ENCODE peak calls at places on chromosome 2, in four cellular contexts. L, O, B and U are unnamed samples. For H3K4me1, the result is how much of the 10 kb centered on the place peaks cover.

GRCh38 chr2:240603846-240604245 is 17.3 kb downstream of the CAPN10 start:
- DNase-seq in L (no peak), O (peak), B (peak), U (no peak)

GRCh38 chr2:20604957-20605381 is 45.9 kb downstream of the HS1BP3 start:
- DNase-seq in L (no peak), O (peak), B (no peak), U (no peak)

GRCh38 chr2:139790807-139791206 is 1010.6 kb upstream of the NXPH2 start:
- DNase-seq in L (peak), O (no peak), B (no peak), U (no peak)

GRCh38 chr2:28617502-28618184 is 121.8 kb downstream of the PLB1 start:
- DNase-seq in L (no peak), O (no peak), B (no peak), U (no peak)

GRCh38 chr2:234433201-234433600 is 63.7 kb downstream of the ARL4C start:
- DNase-seq in L (no peak), O (no peak), B (no peak), U (no peak)

GRCh38 chr2:118812530-118812929 is 34.9 kb downstream of the EN1 start:
- DNase-seq in L (no peak), O (no peak), B (no peak), U (no peak)

GRCh38 chr2:216327447-216327846 is 44.8 kb downstream of the MARCHF4 start:
- DNase-seq in L (no peak), O (no peak), B (no peak), U (no peak)

GRCh38 chr2:85448840-85449588 is 30.5 kb downstream of the SH2D6 start:
- DNase-seq in L (no peak), O (no peak), B (no peak), U (no peak)

GRCh38 chr2:207760453-207760852 is 9.3 kb downstream of the FZD5 start:
- DNase-seq in L (no peak), O (no peak), B (no peak), U (no peak)

GRCh38 chr2:238567067-238567855 is 140.5 kb downstream of the ASB1 start:
- DNase-seq in L (no peak), O (peak), B (peak), U (no peak)

GRCh38 chr2:176653856-176654443 is 384.7 kb downstream of the MTX2 start:
- DNase-seq in L (peak), O (peak), B (peak), U (no peak)

GRCh38 chr2:148927010-148927409 is 52.0 kb downstream of the KIF5C start:
- DNase-seq in L (no peak), O (no peak), B (peak), U (peak)

GRCh38 chr2:34578641-34579040 is 979.5 kb upstream of the FAM98A start:
- DNase-seq in L (no peak), O (no peak), B (no peak), U (no peak)

GRCh38 chr2:37857485-37858196 is 67.4 kb upstream of the RMDN2 start:
- DNase-seq in L (no peak), O (no peak), B (no peak), U (no peak)

GRCh38 chr2:120647487-120647886 is 88.2 kb upstream of the GLI2 start:
- DNase-seq in L (no peak), O (no peak), B (no peak), U (no peak)

GRCh38 chr2:14577843-14578242 is 54.7 kb upstream of the LRATD1 start:
- DNase-seq in L (no peak), O (no peak), B (no peak), U (no peak)

GRCh38 chr2:230928701-230929380 is 3.8 kb upstream of the GPR55 start:
- DNase-seq in L (no peak), O (peak), B (peak), U (no peak)

GRCh38 chr2:217071416-217071815 is 211.6 kb upstream of the TNP1 start:
- DNase-seq in L (no peak), O (no peak), B (no peak), U (no peak)

GRCh38 chr2:30514134-30514860 is 67.3 kb downstream of the LCLAT1 start:
- DNase-seq in L (no peak), O (no peak), B (no peak), U (no peak)

GRCh38 chr2:96167407-96168013 is 22.3 kb upstream of the DUSP2 start:
- DNase-seq in L (no peak), O (no peak), B (no peak), U (no peak)

GRCh38 chr2:118539290-118539689 is 308.2 kb downstream of the EN1 start:
- DNase-seq in L (peak), O (no peak), B (no peak), U (peak)

GRCh38 chr2:203498161-203498560 is 36.9 kb downstream of the RAPH1 start:
- DNase-seq in L (peak), O (no peak), B (no peak), U (no peak)

GRCh38 chr2:111667542-111668273 is 216.3 kb downstream of the ANAPC1 start:
- DNase-seq in L (peak), O (no peak), B (no peak), U (peak)

GRCh38 chr2:110886806-110887573 is 154.6 kb downstream of the ACOXL start:
- DNase-seq in L (no peak), O (no peak), B (no peak), U (peak)

DNA sequence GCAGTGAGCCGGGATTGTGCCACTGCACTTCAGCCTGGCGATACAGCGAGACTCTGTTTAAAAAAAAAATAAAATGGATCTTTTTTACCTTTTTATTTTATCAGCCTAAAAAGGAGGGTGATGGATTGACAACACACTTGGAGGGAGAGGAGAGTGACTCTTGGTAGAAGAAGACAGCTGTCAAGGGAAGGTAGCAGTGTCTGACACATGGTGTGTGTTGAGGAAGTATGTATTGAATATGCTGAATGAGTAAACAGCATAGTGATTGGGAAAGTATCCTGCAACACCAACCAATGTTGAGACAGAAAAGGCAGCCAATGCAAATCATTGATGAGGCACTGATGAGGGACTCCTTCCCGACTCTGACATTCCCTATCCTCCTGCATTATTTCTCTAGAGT is 306.3 kb downstream of the LPIN1 start:
- DNase-seq in L (no peak), O (no peak), B (no peak), U (no peak)
- H3K4me1 ChIP-seq in L (under half), O (under half), B (under half), U (under half)

DNA sequence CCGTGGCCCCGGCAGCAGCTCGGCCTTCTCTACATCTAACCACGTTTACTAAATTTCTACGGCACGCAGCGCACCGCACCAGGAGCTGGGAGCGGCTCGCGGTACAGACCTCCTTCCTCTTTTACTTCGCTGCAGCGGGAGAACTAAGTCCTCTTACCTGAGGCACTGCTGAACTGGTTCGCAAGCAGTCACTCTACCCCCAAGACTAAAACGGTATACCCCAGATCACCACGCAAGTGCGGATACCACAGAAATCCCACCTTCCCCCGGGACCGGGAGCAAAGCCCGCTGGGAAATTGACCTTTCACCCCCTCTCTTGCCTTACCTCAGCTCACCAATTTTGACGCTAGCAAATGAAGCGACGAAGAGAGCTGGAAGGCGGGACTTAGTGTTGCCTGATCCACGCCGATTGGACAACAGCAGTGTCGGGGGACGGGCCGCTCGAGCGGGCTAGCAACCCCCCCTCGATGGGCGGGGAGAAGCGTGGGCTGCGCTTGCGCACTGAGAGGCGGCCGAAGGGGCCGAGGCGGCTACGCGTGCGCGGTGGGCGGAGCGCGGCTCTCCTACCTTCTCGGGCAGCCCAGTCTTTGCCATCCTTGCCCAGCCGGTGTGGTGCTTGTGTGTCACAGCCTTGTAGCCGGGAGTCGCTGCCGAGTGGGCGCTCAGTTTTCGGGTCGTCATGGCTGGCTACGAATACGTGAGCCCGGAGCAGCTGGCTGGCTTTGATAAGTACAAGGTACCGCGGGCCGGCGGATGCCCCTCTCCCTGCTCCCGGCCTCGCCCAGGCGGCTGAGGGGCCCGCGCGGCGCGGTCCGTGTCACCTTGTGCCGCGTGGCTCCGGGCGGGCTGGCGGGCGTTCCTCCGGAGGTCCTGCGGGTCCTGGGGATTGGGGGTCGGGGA is at the start of gene SELENOI:
- DNase-seq in L (peak), O (peak), B (peak), U (peak)
- TF ChIP-seq EP300 in L (no peak), O (no peak), B (no peak), U (no peak)

GRCh38 chr2:161371869-161372268 is 44.2 kb upstream of the TBR1 start:
- DNase-seq in L (no peak), O (no peak), B (no peak), U (no peak)
- H3K4me1 ChIP-seq in L (under half), O (under half), B (under half), U (under half)

GRCh38 chr2:65017335-65017734 is 28.1 kb downstream of the SLC1A4 start:
- DNase-seq in L (no peak), O (no peak), B (peak), U (no peak)
- TF ChIP-seq EP300 in L (no peak), O (no peak), B (no peak), U (no peak)